ENCODE peak calls at places on chromosomes 12 and 14, in six cellular contexts. A, U, D, O, T and B are unnamed samples.
A peak's percentile ranks its signal among the peaks of the same experiment; 100 is the strongest.

GRCh38 chr12:30153981-30154380 is 370.2 kb upstream of the TMTC1 start:
- DNase-seq in A (no peak), T (no peak), O (no peak), D (no peak), U (no peak), B (no peak)

GRCh38 chr12:44976246-44976645 is 74.7 kb downstream of the DBX2 start:
- DNase-seq in O (no peak), A (no peak), D (no peak), U (no peak), T (no peak), B (no peak)

GRCh38 chr14:64364907-64365306 is 23.2 kb upstream of the MTHFD1 start:
- DNase-seq in O (no peak), D (no peak), T (no peak), U (no peak), A (no peak), B (no peak)

GRCh38 chr12:88237954-88238353 is 95.8 kb downstream of the TMTC3 start:
- DNase-seq in A (no peak), O (peak; percentile 32), U (no peak), D (peak; percentile 58), T (no peak), B (no peak)

GRCh38 chr12:117165342-117165741 is 24.9 kb downstream of the FBXO21 start:
- DNase-seq in O (no peak), A (no peak), D (no peak), T (no peak), U (peak; percentile 72), B (no peak)

GRCh38 chr12:2082321-2082720 is 29.5 kb downstream of the CACNA1C start:
- DNase-seq in O (no peak), T (no peak), A (peak; percentile 36), U (no peak), D (no peak), B (no peak)

GRCh38 chr12:95520825-95521224 is 30.5 kb downstream of the USP44 start:
- DNase-seq in D (no peak), A (no peak), O (no peak), U (no peak), T (no peak), B (no peak)

GRCh38 chr12:46470039-46470627 is 97.6 kb upstream of the SLC38A2 start:
- DNase-seq in D (peak; percentile 51), O (no peak), U (no peak), A (no peak), T (no peak), B (no peak)

GRCh38 chr12:54421873-54422250 is 2.8 kb upstream of the ITGA5 start:
- DNase-seq in A (no peak), U (no peak), D (no peak), O (no peak), T (no peak), B (no peak)

GRCh38 chr14:39384177-39384576 is 48.1 kb downstream of the FBXO33 start:
- DNase-seq in O (no peak), T (no peak), A (no peak), D (no peak), U (no peak), B (no peak)

GRCh38 chr12:99765469-99766114 is 118.0 kb downstream of the GARIN6 start:
- DNase-seq in T (no peak), D (no peak), U (no peak), O (no peak), A (no peak), B (no peak)

GRCh38 chr12:26821212-26821701 is 11.7 kb downstream of the ITPR2 start:
- DNase-seq in U (no peak), O (no peak), T (no peak), D (no peak), A (no peak), B (no peak)

GRCh38 chr12:59742831-59743230 is 147.0 kb downstream of the SLC16A7 start:
- DNase-seq in U (no peak), A (no peak), D (no peak), T (no peak), O (no peak), B (no peak)

GRCh38 chr14:94345344-94346072 is 22.4 kb upstream of the SERPINA6 start:
- DNase-seq in D (peak; percentile 34), U (no peak), A (no peak), O (peak; percentile 76), T (peak; percentile 57), B (no peak)

GRCh38 chr12:66066071-66066928 is 64.2 kb downstream of the LLPH start:
- DNase-seq in D (no peak), U (no peak), O (no peak), A (no peak), T (peak; percentile 10), B (no peak)

GRCh38 chr12:87406926-87407325 is 622.3 kb downstream of the C12orf50 start:
- DNase-seq in O (no peak), U (no peak), T (no peak), D (no peak), A (no peak), B (no peak)

GRCh38 chr12:113070117-113070906 is 13.8 kb downstream of the DTX1 start:
- DNase-seq in U (no peak), T (no peak), O (no peak), A (no peak), D (no peak), B (no peak)

GRCh38 chr12:21697829-21698630 is 40.4 kb upstream of the LDHB start:
- DNase-seq in U (no peak), O (peak; percentile 31), T (no peak), A (peak; percentile 39), D (no peak), B (no peak)

GRCh38 chr14:72590577-72590976 is 303.3 kb downstream of the DPF3 start:
- DNase-seq in A (no peak), O (no peak), U (no peak), D (no peak), T (no peak), B (no peak)

GRCh38 chr14:74239848-74240793 is 872 bp downstream of the VSX2 start:
- DNase-seq in T (no peak), U (no peak), A (peak; percentile 60), O (no peak), D (no peak), B (peak; percentile 80)

GRCh38 chr14:35387713-35388579 is 16.6 kb downstream of the NFKBIA start:
- DNase-seq in A (no peak), D (no peak), U (no peak), T (no peak), O (no peak), B (peak; percentile 40)

GRCh38 chr12:67056329-67056728 is 212.8 kb upstream of the CAND1 start:
- DNase-seq in U (no peak), D (no peak), O (no peak), A (no peak), T (no peak), B (no peak)

GRCh38 chr14:101315802-101316296 is 245.4 kb upstream of the DIO3 start:
- DNase-seq in A (no peak), T (peak; percentile 53), D (no peak), O (peak; percentile 44), U (no peak), B (no peak)

GRCh38 chr14:30906752-30907658 is 32.6 kb downstream of the COCH start:
- DNase-seq in T (no peak), D (peak; percentile 4), U (no peak), A (no peak), O (peak; percentile 12), B (no peak)

GRCh38 chr14:77208266-77208978 is 26.8 kb downstream of the TMEM63C start:
- DNase-seq in T (no peak), A (peak; percentile 87), O (no peak), U (peak; percentile 69), D (no peak), B (no peak)

GRCh38 chr12:133225527-133225926 is 10.2 kb downstream of the ANHX start:
- DNase-seq in U (no peak), D (no peak), O (no peak), A (no peak), T (no peak), B (no peak)

GRCh38 chr14:59332727-59333126 is 132.5 kb downstream of the GPR135 start:
- DNase-seq in D (no peak), T (no peak), U (no peak), A (no peak), O (no peak), B (peak; percentile 29)

GRCh38 chr12:98587084-98587483 is 6.4 kb upstream of the SLC25A3 start:
- DNase-seq in O (no peak), T (no peak), U (no peak), D (no peak), A (no peak), B (no peak)

GRCh38 chr12:40002178-40003169 is 103.4 kb downstream of the SLC2A13 start:
- DNase-seq in T (no peak), D (no peak), A (no peak), U (peak; percentile 37), O (no peak), B (no peak)

GRCh38 chr14:94681300-94682060 is 69.3 kb downstream of the SERPINA3 start:
- DNase-seq in A (peak; percentile 80), T (no peak), O (peak; percentile 74), D (no peak), U (peak; percentile 32), B (no peak)

GRCh38 chr12:604956-605355 is 58.3 kb downstream of the NINJ2 start:
- DNase-seq in U (no peak), O (no peak), D (no peak), T (no peak), A (no peak), B (peak; percentile 15)

GRCh38 chr12:69026341-69026740 is 93.4 kb upstream of the CPM start:
- DNase-seq in T (peak; percentile 66), O (no peak), U (no peak), A (no peak), D (no peak), B (no peak)

GRCh38 chr12:69024413-69024812 is 91.4 kb upstream of the CPM start:
- DNase-seq in U (peak; percentile 71), A (no peak), D (no peak), O (peak; percentile 64), T (peak; percentile 90), B (peak; percentile 95)

GRCh38 chr12:69022674-69023073 is 89.7 kb upstream of the CPM start:
- DNase-seq in A (no peak), T (no peak), U (no peak), O (no peak), D (no peak), B (no peak)

GRCh38 chr12:69024907-69025306 is 91.9 kb upstream of the CPM start:
- DNase-seq in A (no peak), D (no peak), U (no peak), T (no peak), O (no peak), B (no peak)

GRCh38 chr12:69023840-69024239 is 90.9 kb upstream of the CPM start:
- DNase-seq in U (no peak), T (peak; percentile 55), A (no peak), D (no peak), O (no peak), B (no peak)
- TF ChIP-seq POLR2AphosphoS5 in U (no peak), T (no peak), A (no peak), D (no peak), O (no peak), B (no peak)

GRCh38 chr14:68403794-68404522 is 388.9 kb downstream of the ZFP36L1 start:
- DNase-seq in A (no peak), D (no peak), O (no peak), U (no peak), T (no peak), B (no peak)
- TF ChIP-seq POLR2AphosphoS5 in A (no peak), D (no peak), O (no peak), U (no peak), T (no peak), B (no peak)

GRCh38 chr12:12054993-12055392 is 15.7 kb upstream of the BCL2L14 start:
- DNase-seq in U (no peak), D (no peak), T (no peak), A (no peak), O (no peak), B (no peak)
- TF ChIP-seq POLR2AphosphoS5 in U (no peak), D (no peak), T (no peak), A (no peak), O (no peak), B (no peak)

GRCh38 chr12:75528692-75529091 is 17.3 kb upstream of the KRR1 start:
- DNase-seq in O (no peak), U (no peak), T (no peak), D (no peak), A (no peak), B (no peak)
- TF ChIP-seq POLR2AphosphoS5 in O (no peak), U (no peak), T (no peak), D (no peak), A (no peak), B (no peak)